ENCODE peak calls at places on chromosomes 16 and 17, in six cellular contexts. One of them, this sample, is unnamed.

GRCh38 chr16:48276102-48276501 is 28.8 kb upstream of the ABCC11 start:
- DNase-seq in tibial nerve: no peak
- DNase-seq in A673: no peak
- DNase-seq in thoracic aorta: no peak
- DNase-seq in stomach: no peak
- DNase-seq in cardiac muscle cell: no peak
- DNase-seq in this sample: no peak

GRCh38 chr16:48558269-48558915 is 51.6 kb downstream of the N4BP1 start:
- DNase-seq in tibial nerve: no peak
- DNase-seq in A673: no peak
- DNase-seq in thoracic aorta: no peak
- DNase-seq in stomach: no peak
- DNase-seq in cardiac muscle cell: peak
- DNase-seq in this sample: no peak

GRCh38 chr16:55532227-55532626 is 23.4 kb downstream of the LPCAT2 start:
- DNase-seq in tibial nerve: no peak
- DNase-seq in A673: no peak
- DNase-seq in thoracic aorta: no peak
- DNase-seq in stomach: no peak
- DNase-seq in cardiac muscle cell: no peak
- DNase-seq in this sample: no peak

GRCh38 chr16:3570420-3571062 is 6.7 kb downstream of the NLRC3 start:
- DNase-seq in tibial nerve: no peak
- DNase-seq in A673: no peak
- DNase-seq in thoracic aorta: no peak
- DNase-seq in stomach: no peak
- DNase-seq in cardiac muscle cell: no peak
- DNase-seq in this sample: peak

GRCh38 chr17:5248821-5249479 is 14.3 kb upstream of the SCIMP start:
- DNase-seq in tibial nerve: no peak
- DNase-seq in A673: no peak
- DNase-seq in thoracic aorta: no peak
- DNase-seq in stomach: no peak
- DNase-seq in cardiac muscle cell: peak
- DNase-seq in this sample: peak

GRCh38 chr16:88353691-88354090 is 29.1 kb upstream of the ZNF469 start:
- DNase-seq in tibial nerve: no peak
- DNase-seq in A673: no peak
- DNase-seq in thoracic aorta: no peak
- DNase-seq in stomach: no peak
- DNase-seq in cardiac muscle cell: no peak
- DNase-seq in this sample: no peak

GRCh38 chr17:19260958-19261357 is 23.8 kb downstream of the EPN2 start:
- DNase-seq in tibial nerve: no peak
- DNase-seq in A673: peak
- DNase-seq in thoracic aorta: no peak
- DNase-seq in stomach: no peak
- DNase-seq in cardiac muscle cell: no peak
- DNase-seq in this sample: no peak

GRCh38 chr16:17359778-17360177 is 111.0 kb downstream of the XYLT1 start:
- DNase-seq in tibial nerve: no peak
- DNase-seq in A673: no peak
- DNase-seq in thoracic aorta: no peak
- DNase-seq in stomach: no peak
- DNase-seq in cardiac muscle cell: peak
- DNase-seq in this sample: no peak

GRCh38 chr16:76854234-76854633 is 336.8 kb upstream of the MON1B start:
- DNase-seq in tibial nerve: no peak
- DNase-seq in A673: peak
- DNase-seq in thoracic aorta: no peak
- DNase-seq in stomach: no peak
- DNase-seq in cardiac muscle cell: peak
- DNase-seq in this sample: peak

GRCh38 chr17:8995711-8996110 is 25.6 kb upstream of the NTN1 start:
- DNase-seq in tibial nerve: no peak
- DNase-seq in A673: no peak
- DNase-seq in thoracic aorta: no peak
- DNase-seq in stomach: no peak
- DNase-seq in cardiac muscle cell: no peak
- DNase-seq in this sample: peak

GRCh38 chr17:41800601-41801373 is 11.0 kb downstream of the P3H4 start:
- DNase-seq in tibial nerve: no peak
- DNase-seq in A673: no peak
- DNase-seq in thoracic aorta: no peak
- DNase-seq in stomach: peak
- DNase-seq in cardiac muscle cell: peak
- DNase-seq in this sample: peak

GRCh38 chr16:68072038-68072695 is 13.0 kb upstream of the NFATC3 start:
- DNase-seq in tibial nerve: peak
- DNase-seq in A673: no peak
- DNase-seq in thoracic aorta: no peak
- DNase-seq in stomach: no peak
- DNase-seq in cardiac muscle cell: no peak
- DNase-seq in this sample: no peak

GRCh38 chr17:77489239-77489897 is 348.6 kb downstream of the SEC14L1 start:
- DNase-seq in tibial nerve: no peak
- DNase-seq in A673: no peak
- DNase-seq in thoracic aorta: no peak
- DNase-seq in stomach: no peak
- DNase-seq in cardiac muscle cell: no peak
- DNase-seq in this sample: no peak

GRCh38 chr17:81510798-81511549 is 1.6 kb downstream of the ACTG1 start:
- DNase-seq in tibial nerve: no peak
- DNase-seq in A673: no peak
- DNase-seq in thoracic aorta: no peak
- DNase-seq in stomach: no peak
- DNase-seq in cardiac muscle cell: peak
- DNase-seq in this sample: peak

GRCh38 chr17:2369551-2370210 is 31.2 kb downstream of the MNT start:
- DNase-seq in tibial nerve: no peak
- DNase-seq in A673: peak
- DNase-seq in thoracic aorta: no peak
- DNase-seq in stomach: no peak
- DNase-seq in cardiac muscle cell: peak
- DNase-seq in this sample: peak

GRCh38 chr17:19382581-19383444 is 4.2 kb downstream of the MFAP4 start:
- DNase-seq in tibial nerve: no peak
- DNase-seq in A673: no peak
- DNase-seq in thoracic aorta: no peak
- DNase-seq in stomach: no peak
- DNase-seq in cardiac muscle cell: peak
- DNase-seq in this sample: no peak

GRCh38 chr17:67449885-67450755 is 73.0 kb downstream of the PITPNC1 start:
- DNase-seq in tibial nerve: no peak
- DNase-seq in A673: no peak
- DNase-seq in thoracic aorta: no peak
- DNase-seq in stomach: no peak
- DNase-seq in cardiac muscle cell: no peak
- DNase-seq in this sample: peak

GRCh38 chr17:55567240-55568216 is 56.3 kb upstream of the SMIM36 start:
- DNase-seq in tibial nerve: peak
- DNase-seq in A673: no peak
- DNase-seq in thoracic aorta: no peak
- DNase-seq in stomach: no peak
- DNase-seq in cardiac muscle cell: peak
- DNase-seq in this sample: no peak

GRCh38 chr16:3458852-3459361 is 15.4 kb downstream of the NAA60 start:
- DNase-seq in tibial nerve: no peak
- DNase-seq in A673: no peak
- DNase-seq in thoracic aorta: no peak
- DNase-seq in stomach: peak
- DNase-seq in cardiac muscle cell: no peak
- DNase-seq in this sample: no peak

GRCh38 chr17:75046583-75047289 is at the start of the genes ATP5PD and KCTD2:
- DNase-seq in tibial nerve: peak
- DNase-seq in A673: peak
- DNase-seq in thoracic aorta: peak
- DNase-seq in stomach: peak
- DNase-seq in cardiac muscle cell: peak
- DNase-seq in this sample: peak

GRCh38 chr16:87828071-87828971 is 41.0 kb downstream of the SLC7A5 start:
- DNase-seq in tibial nerve: no peak
- DNase-seq in A673: no peak
- DNase-seq in thoracic aorta: no peak
- DNase-seq in stomach: peak
- DNase-seq in cardiac muscle cell: no peak
- DNase-seq in this sample: no peak

GRCh38 chr16:69880640-69881133 is 70.4 kb upstream of the CLEC18A start:
- DNase-seq in tibial nerve: no peak
- DNase-seq in A673: no peak
- DNase-seq in thoracic aorta: no peak
- DNase-seq in stomach: no peak
- DNase-seq in cardiac muscle cell: peak
- DNase-seq in this sample: no peak

GRCh38 chr17:40555296-40556190 is 9.7 kb downstream of the CCR7 start:
- DNase-seq in tibial nerve: no peak
- DNase-seq in A673: no peak
- DNase-seq in thoracic aorta: no peak
- DNase-seq in stomach: peak
- DNase-seq in cardiac muscle cell: no peak
- DNase-seq in this sample: no peak

GRCh38 chr17:60473788-60474187 is 51.5 kb downstream of the CHCT1 start:
- DNase-seq in tibial nerve: no peak
- DNase-seq in A673: peak
- DNase-seq in thoracic aorta: no peak
- DNase-seq in stomach: no peak
- DNase-seq in cardiac muscle cell: no peak
- DNase-seq in this sample: no peak

GRCh38 chr16:68346892-68347480 is 36.2 kb downstream of the PRMT7 start:
- DNase-seq in tibial nerve: no peak
- DNase-seq in A673: no peak
- DNase-seq in thoracic aorta: no peak
- DNase-seq in stomach: no peak
- DNase-seq in cardiac muscle cell: no peak
- DNase-seq in this sample: no peak

GRCh38 chr17:9383828-9384227 is 191.8 kb downstream of the STX8 start:
- DNase-seq in tibial nerve: no peak
- DNase-seq in A673: no peak
- DNase-seq in thoracic aorta: no peak
- DNase-seq in stomach: no peak
- DNase-seq in cardiac muscle cell: no peak
- DNase-seq in this sample: no peak

GRCh38 chr16:31267332-31268032 is 7.7 kb downstream of the ITGAM start:
- DNase-seq in tibial nerve: no peak
- DNase-seq in A673: no peak
- DNase-seq in thoracic aorta: no peak
- DNase-seq in stomach: no peak
- DNase-seq in cardiac muscle cell: no peak
- DNase-seq in this sample: peak

GRCh38 chr16:85446846-85447656 is 166.1 kb upstream of the GSE1 start:
- DNase-seq in tibial nerve: no peak
- DNase-seq in A673: no peak
- DNase-seq in thoracic aorta: no peak
- DNase-seq in stomach: peak
- DNase-seq in cardiac muscle cell: no peak
- DNase-seq in this sample: no peak
- TF ChIP-seq CTCF in tibial nerve: no peak
- TF ChIP-seq CTCF in A673: no peak
- TF ChIP-seq CTCF in thoracic aorta: no peak
- TF ChIP-seq CTCF in stomach: no peak
- TF ChIP-seq CTCF in cardiac muscle cell: no peak
- TF ChIP-seq CTCF in this sample: no peak

GRCh38 chr17:58344791-58345157 is 7.2 kb downstream of the SUPT4H1 start:
- DNase-seq in tibial nerve: no peak
- DNase-seq in A673: no peak
- DNase-seq in thoracic aorta: no peak
- DNase-seq in stomach: no peak
- DNase-seq in cardiac muscle cell: no peak
- DNase-seq in this sample: peak
- H3K27ac ChIP-seq in tibial nerve: peak
- H3K27ac ChIP-seq in A673: no peak
- H3K27ac ChIP-seq in thoracic aorta: no peak
- H3K27ac ChIP-seq in stomach: peak
- H3K27ac ChIP-seq in cardiac muscle cell: no peak
- H3K27ac ChIP-seq in this sample: no peak

GRCh38 chr16:82368041-82368440 is 198.0 kb upstream of the MPHOSPH6 start:
- DNase-seq in tibial nerve: no peak
- DNase-seq in A673: peak
- DNase-seq in thoracic aorta: no peak
- DNase-seq in stomach: peak
- DNase-seq in cardiac muscle cell: peak
- DNase-seq in this sample: peak
- TF ChIP-seq CTCF in tibial nerve: no peak
- TF ChIP-seq CTCF in A673: peak
- TF ChIP-seq CTCF in thoracic aorta: peak
- TF ChIP-seq CTCF in stomach: no peak
- TF ChIP-seq CTCF in cardiac muscle cell: peak
- TF ChIP-seq CTCF in this sample: peak

GRCh38 chr16:2176047-2176446 is 20.4 kb downstream of the CASKIN1 start:
- DNase-seq in tibial nerve: no peak
- DNase-seq in A673: no peak
- DNase-seq in thoracic aorta: no peak
- DNase-seq in stomach: no peak
- DNase-seq in cardiac muscle cell: no peak
- DNase-seq in this sample: no peak
- H3K27ac ChIP-seq in tibial nerve: no peak
- H3K27ac ChIP-seq in A673: no peak
- H3K27ac ChIP-seq in thoracic aorta: no peak
- H3K27ac ChIP-seq in stomach: no peak
- H3K27ac ChIP-seq in cardiac muscle cell: no peak
- H3K27ac ChIP-seq in this sample: no peak

GRCh38 chr17:82836823-82837357 is 2.9 kb downstream of the ZNF750 start:
- DNase-seq in tibial nerve: peak
- DNase-seq in A673: no peak
- DNase-seq in thoracic aorta: no peak
- DNase-seq in stomach: no peak
- DNase-seq in cardiac muscle cell: no peak
- DNase-seq in this sample: peak
- TF ChIP-seq CTCF in tibial nerve: no peak
- TF ChIP-seq CTCF in A673: peak
- TF ChIP-seq CTCF in thoracic aorta: no peak
- TF ChIP-seq CTCF in stomach: no peak
- TF ChIP-seq CTCF in cardiac muscle cell: no peak
- TF ChIP-seq CTCF in this sample: peak

This sample was measured in endodermal cell.